ENCODE peak calls at places on chromosomes 1 and 21, in four cellular contexts. B is upper lobe of right lung, I is iPS-NIHi11, Y is fibroblast of lung. Q is an unnamed sample.
A peak's percentile ranks its signal among the peaks of the same experiment; 100 is the strongest.

GRCh38 chr1:55006931-55007330 is 8.2 kb downstream of the BSND start:
- DNase-seq in B (no peak), I (no peak), Y (no peak), Q (no peak)

GRCh38 chr1:36824390-36824861 is 209.9 kb downstream of the GRIK3 start:
- DNase-seq in B (no peak), I (peak; percentile 70), Y (no peak), Q (no peak)

GRCh38 chr1:167650266-167651160 is 20.5 kb downstream of the RCSD1 start:
- DNase-seq in B (no peak), I (no peak), Y (no peak), Q (peak; percentile 80)

GRCh38 chr1:203867816-203868215 is 6.4 kb downstream of the SNRPE start:
- DNase-seq in B (no peak), I (no peak), Y (peak; percentile 41), Q (no peak)

GRCh38 chr1:45012639-45013278 is 705 bp downstream of the UROD start:
- DNase-seq in B (peak; percentile 91), I (peak; percentile 40), Y (peak; percentile 65), Q (peak; percentile 44)

GRCh38 chr1:178938959-178939317 is 68.1 kb upstream of the ANGPTL1 start:
- DNase-seq in B (no peak), I (no peak), Y (peak; percentile 76), Q (peak; percentile 36)

GRCh38 chr1:197692965-197693364 is 82.3 kb downstream of the DENND1B start:
- DNase-seq in B (no peak), I (no peak), Y (peak; percentile 11), Q (peak; percentile 30)

GRCh38 chr21:36630485-36631206 is 68.3 kb upstream of the SIM2 start:
- DNase-seq in B (peak; percentile 72), I (peak; percentile 92), Y (peak; percentile 15), Q (peak; percentile 96)

Q was measured in LHCN-M2.